ENCODE peak calls at places on chromosome 14, in five cellular contexts. D is ELR, U is HS-5, R is astrocyte of the spinal cord, W is AG08396. H is an unnamed sample.

GRCh38 chr14:56953884-56954283 is 143.6 kb upstream of the OTX2 start:
- DNase-seq in D (no peak), W (no peak), U (no peak), R (no peak), H (no peak)

GRCh38 chr14:101122114-101122854 is 218.8 kb upstream of the RTL1 start:
- DNase-seq in W (no peak), R (no peak), D (no peak), U (no peak), H (no peak)

GRCh38 chr14:94946244-94946643 is 176.3 kb upstream of the GSC start:
- DNase-seq in W (no peak), U (no peak), D (no peak), R (no peak), H (no peak)

GRCh38 chr14:96104469-96105057 is 65.4 kb downstream of the C14orf132 start:
- DNase-seq in D (peak), R (peak), U (peak), W (peak), H (no peak)

GRCh38 chr14:43313719-43314118 is 1193.4 kb downstream of the FSCB start:
- DNase-seq in W (no peak), U (no peak), R (no peak), D (no peak), H (no peak)

GRCh38 chr14:23119362-23120327 is 590 bp upstream of the CEBPE start:
- DNase-seq in D (no peak), W (no peak), U (no peak), R (no peak), H (no peak)

GRCh38 chr14:61476737-61477410 is 155.5 kb downstream of the PRKCH start:
- DNase-seq in R (peak), W (peak), U (peak), D (peak), H (no peak)

GRCh38 chr14:53956427-53957201 is at the start of gene BMP4:
- DNase-seq in R (peak), D (peak), W (peak), U (no peak), H (no peak)

GRCh38 chr14:35296505-35296904 is 4.3 kb downstream of the PSMA6 start:
- DNase-seq in D (no peak), W (no peak), R (no peak), U (no peak), H (no peak)

GRCh38 chr14:102213984-102214658 is 74.4 kb downstream of the WDR20 start:
- DNase-seq in R (no peak), W (no peak), U (no peak), D (peak), H (no peak)

GRCh38 chr14:95314609-95315008 is 5.1 kb downstream of the CLMN start:
- DNase-seq in D (peak), R (peak), U (no peak), W (peak), H (no peak)